ENCODE peak calls at places on chromosomes 3 and 15, in ten cellular contexts. R is GM23338, G is mesenchymal stem cell, Y is H9, J is OCI-LY7, U is fibroblast of lung, X is A549, M is GM12878, E is neural progenitor cell, K is keratinocyte. H is an unnamed sample.

GRCh38 chr3:80993241-80993945 is 768.1 kb downstream of the GBE1 start:
- DNase-seq in M (peak), X (no peak), J (no peak), R (no peak), U (no peak), K (no peak), Y (no peak), G (no peak), E (no peak), H (no peak)

GRCh38 chr15:31216210-31216911 is 110.3 kb upstream of the KLF13 start:
- DNase-seq in M (no peak), G (peak), J (peak), Y (peak), R (peak), X (peak), E (peak), U (peak), K (no peak), H (no peak)

GRCh38 chr3:96813134-96813819 is 1.1 kb upstream of the EPHA6 start:
- DNase-seq in R (peak), K (no peak), G (peak), U (peak), M (peak), Y (peak), E (peak), X (peak), J (no peak), H (peak)

GRCh38 chr15:100780208-100780800 is 99.3 kb upstream of the ALDH1A3 start:
- DNase-seq in J (no peak), K (no peak), M (no peak), U (no peak), R (no peak), E (no peak), Y (no peak), G (no peak), X (no peak), H (no peak)

GRCh38 chr3:141302364-141303141 is 65.8 kb upstream of the ZBTB38 start:
- DNase-seq in G (peak), X (peak), U (peak), E (no peak), J (no peak), Y (no peak), M (no peak), R (no peak), K (peak), H (peak)

GRCh38 chr3:2657971-2658370 is 452.2 kb downstream of the IL5RA start:
- DNase-seq in Y (peak), G (no peak), X (no peak), J (no peak), R (no peak), K (no peak), E (no peak), M (no peak), U (no peak), H (no peak)

GRCh38 chr3:42827654-42828053 is 18.4 kb downstream of the ACKR2 start:
- DNase-seq in E (no peak), K (no peak), X (no peak), R (no peak), J (no peak), U (no peak), Y (no peak), M (no peak), G (no peak), H (no peak)

GRCh38 chr3:149771652-149772271 is 19.5 kb upstream of the COMMD2 start:
- DNase-seq in U (peak), R (peak), J (peak), X (peak), K (no peak), Y (peak), M (no peak), E (peak), G (peak), H (peak)

GRCh38 chr3:183455064-183455463 is 26.6 kb upstream of the MCF2L2 start:
- DNase-seq in R (no peak), G (no peak), M (no peak), U (peak), X (no peak), K (no peak), E (no peak), Y (no peak), J (no peak), H (no peak)

GRCh38 chr3:114809668-114810413 is 337.2 kb downstream of the ZBTB20 start:
- DNase-seq in E (no peak), U (peak), X (no peak), J (no peak), Y (no peak), M (peak), G (peak), K (no peak), R (no peak), H (no peak)

GRCh38 chr3:168801792-168802191 is 706.1 kb upstream of the GOLIM4 start:
- DNase-seq in Y (no peak), U (peak), X (no peak), J (no peak), K (no peak), E (no peak), R (no peak), M (no peak), G (peak), H (no peak)

GRCh38 chr3:189108032-189108431 is 63.7 kb upstream of the TPRG1 start:
- DNase-seq in X (no peak), M (no peak), E (no peak), G (no peak), J (no peak), R (no peak), K (no peak), U (no peak), Y (no peak), H (no peak)
- H3K4me2 ChIP-seq in X (no peak), M (no peak), E (no peak), G (no peak), J (no peak), R (no peak), K (no peak), U (no peak), Y (no peak), H (no peak)

DNA sequence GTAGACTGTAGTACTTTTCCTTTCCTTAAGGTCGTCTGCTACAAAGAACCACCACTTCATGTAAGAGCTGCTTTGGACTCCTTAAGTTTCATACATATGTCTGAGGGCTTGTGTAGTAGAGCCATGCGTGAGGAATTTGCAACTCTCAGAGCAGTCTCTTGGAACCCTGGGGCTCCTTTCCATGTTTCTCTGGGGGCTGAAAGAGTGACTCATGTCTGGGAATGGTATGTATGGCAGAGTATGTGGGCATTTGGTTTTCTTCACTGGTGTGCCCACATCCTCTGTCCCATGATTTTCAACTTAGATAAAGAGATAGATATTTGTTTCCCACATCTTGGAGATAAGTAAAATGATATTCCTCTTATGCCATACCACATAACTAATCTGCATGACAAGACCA is 20.6 kb upstream of the RBM5 start:
- DNase-seq in G (peak), K (no peak), X (no peak), J (no peak), E (no peak), Y (no peak), R (no peak), U (peak), M (no peak), H (peak)
- H3K4me2 ChIP-seq in G (no peak), K (no peak), X (no peak), J (no peak), E (no peak), Y (no peak), R (no peak), U (no peak), M (no peak), H (no peak)

GRCh38 chr15:70778258-70779076 is 15.1 kb upstream of the UACA start:
- DNase-seq in M (no peak), R (no peak), K (no peak), G (peak), Y (no peak), X (peak), E (no peak), J (no peak), U (peak), H (peak)
- H3K4me2 ChIP-seq in M (no peak), R (no peak), K (peak), G (no peak), Y (no peak), X (peak), E (no peak), J (no peak), U (peak), H (no peak)

GRCh38 chr3:143208976-143209714 is 89.6 kb downstream of the CHST2 start:
- DNase-seq in E (no peak), K (no peak), R (no peak), J (no peak), X (no peak), M (no peak), Y (no peak), G (no peak), U (no peak), H (no peak)
- H3K4me2 ChIP-seq in E (no peak), K (no peak), R (no peak), J (peak), X (no peak), M (no peak), Y (no peak), G (no peak), U (no peak), H (no peak)

GRCh38 chr3:154228561-154229216 is 95.6 kb downstream of the DHX36 start:
- DNase-seq in K (no peak), X (no peak), E (no peak), Y (no peak), R (peak), J (no peak), G (peak), M (no peak), U (peak), H (peak)
- H3K4me2 ChIP-seq in K (no peak), X (no peak), E (no peak), Y (no peak), R (no peak), J (no peak), G (no peak), M (no peak), U (no peak), H (peak)

GRCh38 chr3:170520996-170521395 is 64.9 kb downstream of the SLC7A14 start:
- DNase-seq in M (no peak), R (no peak), G (peak), K (no peak), U (peak), J (no peak), X (no peak), E (no peak), Y (no peak), H (no peak)
- H3K4me2 ChIP-seq in M (no peak), R (no peak), G (no peak), K (no peak), U (no peak), J (no peak), X (no peak), E (no peak), Y (no peak), H (no peak)